ENCODE peak calls at places on chromosomes 2 and 18, in ten cellular contexts. N, V, T, D, O, U, Z, A, I and P are unnamed samples.

GRCh38 chr18:475202-475624 is 25.3 kb downstream of the COLEC12 start:
- DNase-seq in N (no peak), V (no peak), T (peak; percentile 41), D (peak; percentile 38), O (no peak), U (no peak), Z (no peak), A (peak; percentile 95), I (peak; percentile 94), P (no peak)

GRCh38 chr2:226754821-226755536 is 44.6 kb downstream of the IRS1 start:
- DNase-seq in N (peak; percentile 19), V (no peak), T (no peak), D (no peak), O (no peak), U (no peak), Z (no peak), A (peak; percentile 60), I (no peak), P (no peak)

GRCh38 chr2:130728549-130729310 is at the start of gene GPR148:
- DNase-seq in N (no peak), V (no peak), T (no peak), D (no peak), O (no peak), U (peak; percentile 68), Z (no peak), A (no peak), I (no peak), P (no peak)

GRCh38 chr2:201343559-201343958 is 13.6 kb downstream of the FLACC1 start:
- DNase-seq in N (no peak), V (no peak), T (no peak), D (no peak), O (no peak), U (no peak), Z (no peak), A (no peak), I (no peak), P (no peak)

GRCh38 chr2:20611077-20611843 is 39.6 kb downstream of the HS1BP3 start:
- DNase-seq in N (no peak), V (peak; percentile 82), T (peak; percentile 88), D (peak; percentile 29), O (no peak), U (peak; percentile 82), Z (peak; percentile 84), A (peak; percentile 73), I (peak; percentile 99), P (peak; percentile 92)

GRCh38 chr2:99183025-99183424 is 2.0 kb downstream of the MRPL30 start:
- DNase-seq in N (no peak), V (no peak), T (no peak), D (peak; percentile 78), O (no peak), U (no peak), Z (no peak), A (no peak), I (peak; percentile 4), P (no peak)

GRCh38 chr2:172698041-172698863 is 37.4 kb upstream of the RAPGEF4 start:
- DNase-seq in N (peak; percentile 89), V (no peak), T (no peak), D (no peak), O (peak; percentile 67), U (no peak), Z (no peak), A (peak; percentile 56), I (peak; percentile 62), P (no peak)

GRCh38 chr2:238694136-238694755 is 153.6 kb upstream of the TWIST2 start:
- DNase-seq in N (no peak), V (no peak), T (no peak), D (no peak), O (no peak), U (no peak), Z (no peak), A (peak; percentile 60), I (no peak), P (no peak)

GRCh38 chr2:126302043-126302442 is 353.9 kb upstream of the GYPC start:
- DNase-seq in N (no peak), V (no peak), T (no peak), D (no peak), O (no peak), U (no peak), Z (no peak), A (no peak), I (no peak), P (no peak)

GRCh38 chr2:7015007-7015950 is 98.1 kb downstream of the RNF144A start:
- DNase-seq in N (no peak), V (no peak), T (no peak), D (no peak), O (no peak), U (peak; percentile 47), Z (no peak), A (no peak), I (no peak), P (no peak)

GRCh38 chr2:239876241-239876947 is 148.7 kb downstream of the NDUFA10 start:
- DNase-seq in N (no peak), V (peak; percentile 22), T (no peak), D (no peak), O (no peak), U (no peak), Z (no peak), A (no peak), I (no peak), P (no peak)

GRCh38 chr18:69949538-69949936 is 1.9 kb upstream of the CD226 start:
- DNase-seq in N (no peak), V (no peak), T (no peak), D (no peak), O (no peak), U (no peak), Z (no peak), A (no peak), I (no peak), P (no peak)

GRCh38 chr2:63488118-63488713 is 100.1 kb downstream of the WDPCP start:
- DNase-seq in N (peak; percentile 45), V (no peak), T (no peak), D (no peak), O (peak; percentile 15), U (no peak), Z (no peak), A (peak; percentile 49), I (peak; percentile 63), P (no peak)

GRCh38 chr2:85846411-85846810 is 42.4 kb downstream of the ST3GAL5 start:
- DNase-seq in N (peak; percentile 19), V (no peak), T (no peak), D (no peak), O (no peak), U (no peak), Z (no peak), A (peak; percentile 53), I (no peak), P (no peak)

GRCh38 chr2:238967978-238968360 is 120.1 kb downstream of the TWIST2 start:
- DNase-seq in N (no peak), V (no peak), T (no peak), D (no peak), O (no peak), U (no peak), Z (no peak), A (no peak), I (no peak), P (no peak)

GRCh38 chr2:36811071-36811470 is 114.6 kb downstream of the VIT start:
- DNase-seq in N (no peak), V (no peak), T (no peak), D (no peak), O (no peak), U (no peak), Z (no peak), A (no peak), I (no peak), P (no peak)

GRCh38 chr18:77622009-77622692 is 372.5 kb downstream of the GALR1 start:
- DNase-seq in N (no peak), V (no peak), T (peak; percentile 29), D (no peak), O (no peak), U (no peak), Z (no peak), A (no peak), I (no peak), P (no peak)

DNA sequence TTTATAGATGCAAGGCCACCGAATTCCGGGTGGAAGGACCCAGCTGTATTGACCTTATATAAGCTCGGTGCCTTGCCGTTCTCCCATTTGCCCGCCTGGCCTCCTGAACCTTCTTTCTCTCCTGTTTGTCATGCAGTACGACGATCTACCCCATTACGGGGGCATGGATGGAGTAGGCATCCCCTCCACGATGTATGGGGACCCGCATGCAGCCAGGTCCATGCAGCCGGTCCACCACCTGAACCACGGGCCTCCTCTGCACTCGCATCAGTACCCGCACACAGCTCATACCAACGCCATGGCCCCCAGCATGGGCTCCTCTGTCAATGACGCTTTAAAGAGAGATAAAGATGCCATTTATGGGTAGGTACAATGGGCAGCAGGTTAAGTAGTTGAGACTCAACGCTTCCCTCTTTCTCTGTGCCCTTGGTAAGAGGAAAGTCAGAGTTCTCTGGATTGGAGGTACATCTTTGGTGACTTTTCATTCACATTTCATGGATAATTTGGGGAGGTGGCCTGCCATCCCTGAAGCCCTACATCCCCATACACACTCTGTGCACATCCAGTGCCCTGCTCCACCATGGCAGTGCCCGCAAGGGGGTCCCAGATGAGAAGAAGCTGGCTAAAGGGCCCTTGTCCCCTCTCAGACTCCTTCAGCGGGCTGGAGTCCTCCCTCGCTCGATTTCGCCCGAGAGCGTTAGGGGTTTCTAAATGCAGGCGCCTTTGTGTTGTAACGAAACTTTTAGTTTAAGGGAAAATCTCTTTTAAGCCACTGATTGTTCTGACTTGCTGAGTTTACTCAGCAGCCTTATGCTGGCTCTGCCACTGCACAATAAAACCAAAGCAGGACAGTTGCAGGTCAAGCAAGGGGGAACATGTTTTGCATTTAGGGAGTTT is 2.9 kb downstream of the MEIS1 start:
- DNase-seq in N (peak; percentile 44), V (no peak), T (peak; percentile 34), D (no peak), O (no peak), U (no peak), Z (no peak), A (no peak), I (peak; percentile 41), P (no peak)
- H3K4me3 ChIP-seq in N (peak overlapping the region; percentile 68), V (peak overlapping the region; percentile 61), T (peak overlapping the region; percentile 53), D (no peak overlapping the region), O (no peak overlapping the region), U (peak overlapping the region; percentile 82), Z (peak overlapping the region; percentile 71), A (peak overlapping the region; percentile 88), I (peak overlapping the region; percentile 94), P (peak overlapping the region; percentile 97)

GRCh38 chr2:217905395-217905794 is 97.4 kb downstream of the TNS1 start:
- DNase-seq in N (no peak), V (no peak), T (peak; percentile 73), D (no peak), O (no peak), U (no peak), Z (peak; percentile 76), A (no peak), I (no peak), P (no peak)
- H3K4me3 ChIP-seq in N (no peak overlapping the region), V (no peak overlapping the region), T (no peak overlapping the region), D (no peak overlapping the region), O (no peak overlapping the region), U (no peak overlapping the region), Z (peak overlapping the region; percentile 36), A (no peak overlapping the region), I (no peak overlapping the region), P (no peak overlapping the region)

GRCh38 chr18:49562481-49563129 is 748 bp downstream of the LIPG start:
- DNase-seq in N (peak; percentile 62), V (no peak), T (peak; percentile 8), D (no peak), O (no peak), U (no peak), Z (no peak), A (no peak), I (peak; percentile 32), P (no peak)
- H3K4me3 ChIP-seq in N (peak overlapping the region; percentile 49), V (peak overlapping the region; percentile 6), T (no peak overlapping the region), D (peak overlapping the region; percentile 56), O (peak overlapping the region; percentile 28), U (no peak overlapping the region), Z (peak overlapping the region; percentile 49), A (no peak overlapping the region), I (peak overlapping the region; percentile 30), P (peak overlapping the region; percentile 70)

GRCh38 chr2:124025349-124025720 is 248 bp downstream of the CNTNAP5 start:
- DNase-seq in N (no peak), V (no peak), T (no peak), D (no peak), O (no peak), U (peak; percentile 64), Z (no peak), A (no peak), I (no peak), P (no peak)
- H3K4me3 ChIP-seq in N (no peak overlapping the region), V (no peak overlapping the region), T (no peak overlapping the region), D (no peak overlapping the region), O (no peak overlapping the region), U (no peak overlapping the region), Z (no peak overlapping the region), A (no peak overlapping the region), I (peak overlapping the region; percentile 3), P (no peak overlapping the region)